ENCODE peak calls at places on chromosomes 16 and 17, in five cellular contexts. B is AG10803, K is retina, X is anterior cingulate cortex, V is kidney glomerular epithelial cell. U is an unnamed sample.

GRCh38 chr17:73546770-73547345 is 97.4 kb downstream of the SDK2 start:
- DNase-seq in X (no peak), V (no peak), K (no peak), B (peak; percentile 43), U (no peak)

GRCh38 chr17:45823598-45823997 is 21.1 kb upstream of the SPPL2C start:
- DNase-seq in B (no peak), X (no peak), V (no peak), K (no peak), U (no peak)

GRCh38 chr16:16017812-16018211 is 68.4 kb downstream of the ABCC1 start:
- DNase-seq in K (no peak), V (no peak), B (no peak), X (no peak), U (no peak)

GRCh38 chr16:66382966-66383299 is 16.4 kb downstream of the CDH5 start:
- DNase-seq in K (no peak), V (peak; percentile 95), B (peak; percentile 71), X (no peak), U (no peak)

GRCh38 chr17:68906638-68907037 is 48.6 kb downstream of the ABCA8 start:
- DNase-seq in K (peak; percentile 17), B (no peak), V (no peak), X (no peak), U (no peak)

GRCh38 chr17:78184311-78184710 is 2.5 kb downstream of the TK1 start:
- DNase-seq in K (no peak), X (no peak), B (no peak), V (no peak), U (no peak)

GRCh38 chr16:35749253-35750141 is 2290.1 kb downstream of the TP53TG3F start:
- DNase-seq in V (no peak), X (no peak), B (no peak), K (no peak), U (peak; percentile 45)

GRCh38 chr16:79672524-79672923 is 72.0 kb upstream of the MAF start:
- DNase-seq in B (no peak), V (no peak), K (no peak), X (no peak), U (no peak)